ENCODE peak calls at places on chromosomes 6 and 20, in nine cellular contexts. W is cardiac muscle cell, H is A549, A is BE2C, C is pancreas, D is uterus, U is GM12865, N is colonic mucosa, G is tibial artery. X is an unnamed sample.

GRCh38 chr6:4153514-4153985 is 18.2 kb upstream of the ECI2 start:
- DNase-seq in A (no peak), N (no peak), C (no peak), D (no peak), H (no peak), G (no peak), W (no peak), U (no peak), X (no peak)

GRCh38 chr6:148470606-148471299 is 128.1 kb downstream of the SASH1 start:
- DNase-seq in D (no peak), A (no peak), U (peak; percentile 14), H (no peak), G (no peak), N (no peak), W (no peak), C (no peak), X (no peak)

GRCh38 chr20:8271727-8272126 is 139.7 kb downstream of the PLCB1 start:
- DNase-seq in G (no peak), D (no peak), A (no peak), H (no peak), C (no peak), U (no peak), W (peak; percentile 17), N (no peak), X (no peak)

GRCh38 chr6:136945626-136946235 is 23.6 kb downstream of the SLC35D3 start:
- DNase-seq in D (no peak), U (peak; percentile 28), A (no peak), H (no peak), G (no peak), N (no peak), C (no peak), W (no peak), X (no peak)

GRCh38 chr6:55511124-55511820 is 67.7 kb downstream of the HMGCLL1 start:
- DNase-seq in W (no peak), H (no peak), D (no peak), U (no peak), C (no peak), A (no peak), N (no peak), G (no peak), X (no peak)

GRCh38 chr6:124028117-124028516 is 224.5 kb downstream of the NKAIN2 start:
- DNase-seq in C (no peak), N (no peak), U (no peak), A (no peak), H (no peak), D (no peak), W (no peak), G (no peak), X (no peak)

GRCh38 chr6:6003334-6004146 is 3.2 kb downstream of the NRN1 start:
- DNase-seq in N (no peak), C (no peak), G (no peak), U (peak; percentile 41), H (no peak), D (no peak), W (no peak), A (no peak), X (no peak)

GRCh38 chr20:61742097-61742805 is 323.4 kb downstream of the TAF4 start:
- DNase-seq in D (no peak), G (no peak), W (no peak), H (no peak), N (no peak), U (no peak), C (no peak), A (no peak), X (no peak)

GRCh38 chr20:53786071-53786444 is 192.4 kb upstream of the ZNF217 start:
- DNase-seq in U (no peak), A (no peak), C (no peak), W (no peak), D (no peak), N (no peak), H (no peak), G (no peak), X (no peak)

GRCh38 chr20:62951896-62952372 is 575 bp upstream of the SLC17A9 start:
- DNase-seq in U (no peak), A (no peak), N (no peak), W (no peak), G (no peak), D (no peak), H (no peak), C (no peak), X (no peak)

GRCh38 chr20:62953839-62954703 is 1.6 kb downstream of the SLC17A9 start:
- DNase-seq in W (peak; percentile 85), A (peak; percentile 94), H (no peak), N (peak; percentile 83), G (peak; percentile 82), U (peak; percentile 93), D (peak; percentile 62), C (no peak), X (peak; percentile 82)

GRCh38 chr20:62953167-62953838 is 794 bp downstream of the SLC17A9 start:
- DNase-seq in H (no peak), G (no peak), W (no peak), U (peak; percentile 30), C (no peak), D (no peak), N (peak; percentile 38), A (no peak), X (peak; percentile 77)

GRCh38 chr20:62951143-62951895 is 1.2 kb upstream of the SLC17A9 start:
- DNase-seq in D (no peak), C (no peak), A (no peak), G (no peak), H (no peak), W (no peak), U (no peak), N (no peak), X (no peak)

GRCh38 chr20:62952373-62953166 is at the start of gene SLC17A9:
- DNase-seq in A (no peak), H (no peak), N (peak; percentile 95), G (peak; percentile 70), W (peak; percentile 38), C (peak; percentile 29), U (peak; percentile 92), D (peak; percentile 38), X (peak; percentile 83)
- TF ChIP-seq CTCF in A (no peak), H (no peak), N (no peak), G (no peak), W (no peak), C (no peak), U (peak; percentile 32), D (no peak), X (no peak)

GRCh38 chr6:106700581-106700980 is 71.2 kb downstream of the QRSL1 start:
- DNase-seq in A (no peak), H (no peak), C (no peak), W (no peak), G (no peak), N (no peak), U (no peak), D (no peak), X (no peak)
- H3K4me3 ChIP-seq in A (no peak overlapping the region), H (no peak overlapping the region), C (no peak overlapping the region), W (no peak overlapping the region), G (no peak overlapping the region), N (no peak overlapping the region), U (no peak overlapping the region), D (no peak overlapping the region), X (no peak overlapping the region)

GRCh38 chr6:33585403-33586107 is 5.5 kb upstream of the BAK1 start:
- DNase-seq in U (peak; percentile 93), H (peak; percentile 64), G (peak; percentile 78), N (peak; percentile 89), A (peak; percentile 84), W (peak; percentile 74), D (peak; percentile 85), C (peak; percentile 64), X (no peak)
- TF ChIP-seq CTCF in U (peak; percentile 92), H (peak; percentile 78), G (peak; percentile 99), N (peak; percentile 92), A (peak; percentile 98), W (peak; percentile 87), D (peak; percentile 95), C (peak; percentile 91), X (peak; percentile 98)

DNA sequence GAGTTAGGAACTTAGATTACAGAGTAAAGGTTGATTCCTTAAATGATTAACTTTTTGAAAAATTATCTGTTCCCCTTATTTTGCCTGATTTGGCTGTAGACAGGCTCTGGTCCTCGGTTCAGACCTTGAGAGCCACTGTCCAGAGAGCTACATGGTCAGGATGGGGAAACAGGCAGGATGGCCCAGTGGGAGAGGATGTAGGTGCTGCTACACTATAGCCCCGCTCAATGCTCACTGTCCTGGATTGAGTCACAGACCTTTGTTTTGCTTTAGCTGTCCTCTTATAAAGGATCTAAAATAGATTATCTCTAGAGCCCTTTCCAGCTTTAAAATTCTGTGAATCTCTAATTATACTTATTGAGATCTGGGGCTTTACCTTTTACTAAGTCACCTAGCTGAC is 1.3 kb upstream of the FBXO30 start:
- DNase-seq in D (no peak), A (no peak), C (no peak), H (no peak), U (peak; percentile 49), N (peak; percentile 17), G (no peak), W (peak; percentile 20), X (no peak)
- H3K4me3 ChIP-seq in D (peak overlapping the region; percentile 51), A (peak overlapping the region; percentile 93), C (no peak overlapping the region), H (peak overlapping the region; percentile 78), U (peak overlapping the region; percentile 92), N (peak overlapping the region; percentile 66), G (peak overlapping the region; percentile 72), W (peak overlapping the region; percentile 67), X (peak overlapping the region; percentile 78)

DNA sequence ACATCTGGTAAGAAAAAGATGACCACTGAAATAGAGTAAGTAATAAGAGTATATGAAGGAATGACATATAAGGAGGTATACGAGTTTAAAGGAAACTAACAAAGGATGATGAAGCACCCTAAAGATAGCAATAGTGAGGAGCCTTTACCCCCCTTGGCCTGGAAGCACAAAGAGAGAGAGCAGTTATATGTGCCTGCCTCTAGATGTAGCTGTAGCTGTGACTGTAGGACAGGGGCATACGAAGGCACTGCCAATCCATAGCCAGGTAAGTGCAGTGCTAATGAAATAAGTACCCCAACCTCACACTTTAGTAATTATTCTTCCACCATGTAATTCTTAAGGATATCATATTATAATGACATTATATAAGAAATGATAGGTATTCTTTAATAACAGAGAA is 90.1 kb upstream of the FKBP1C start:
- DNase-seq in G (no peak), D (no peak), H (no peak), C (no peak), N (no peak), W (no peak), A (no peak), U (peak; percentile 6), X (no peak)
- TF ChIP-seq CTCF in G (no peak), D (no peak), H (no peak), C (no peak), N (no peak), W (no peak), A (no peak), U (no peak), X (no peak)

GRCh38 chr20:52410746-52411317 is 219.3 kb upstream of the ZFP64 start:
- DNase-seq in A (no peak), W (peak; percentile 4), C (no peak), U (no peak), H (no peak), D (no peak), N (no peak), G (no peak), X (no peak)
- H3K4me3 ChIP-seq in A (no peak overlapping the region), W (no peak overlapping the region), C (no peak overlapping the region), U (no peak overlapping the region), H (no peak overlapping the region), D (no peak overlapping the region), N (no peak overlapping the region), G (no peak overlapping the region), X (no peak overlapping the region)